ENCODE peak calls at places on chromosomes 6 and 20, in seven cellular contexts. J is Caco-2; X is psoas muscle; Y is CD4-positive, alpha-beta T cell; C is ovary; Z is cardiac muscle cell; S is fibroblast of pulmonary artery. U is an unnamed sample.

GRCh38 chr6:506508-506907 is 115.0 kb downstream of the IRF4 start:
- DNase-seq in S (no peak), C (no peak), Z (no peak), J (no peak), Y (no peak), X (no peak), U (no peak)

GRCh38 chr20:63858393-63859165 is 2.7 kb upstream of the ABHD16B start:
- DNase-seq in S (peak), J (no peak), X (no peak), Y (no peak), C (peak), Z (peak), U (no peak)

GRCh38 chr6:103797738-103798137 is 1062.0 kb downstream of the HACE1 start:
- DNase-seq in X (no peak), C (no peak), Y (no peak), S (peak), Z (no peak), J (no peak), U (no peak)

GRCh38 chr20:3101737-3102574 is 17.4 kb upstream of the AVP start:
- DNase-seq in C (no peak), J (no peak), Z (no peak), X (no peak), S (no peak), Y (peak), U (no peak)

GRCh38 chr6:3408665-3409064 is 48.2 kb downstream of the SLC22A23 start:
- DNase-seq in S (no peak), Z (no peak), Y (no peak), C (no peak), X (no peak), J (no peak), U (no peak)

GRCh38 chr20:49275634-49276033 is 2.2 kb downstream of the ZNFX1 start:
- DNase-seq in C (no peak), J (no peak), S (no peak), Z (no peak), Y (no peak), X (no peak), U (no peak)

GRCh38 chr20:45833883-45834796 is 541 bp downstream of the SNX21 start:
- DNase-seq in S (peak), C (peak), Z (peak), Y (peak), J (peak), X (peak), U (peak)

GRCh38 chr6:119084784-119085183 is 6.3 kb upstream of the FAM184A start:
- DNase-seq in Z (no peak), J (no peak), C (no peak), X (no peak), S (no peak), Y (no peak), U (no peak)

GRCh38 chr20:39880890-39881289 is 808.1 kb downstream of the MAFB start:
- DNase-seq in Y (no peak), S (no peak), X (no peak), Z (no peak), J (peak), C (no peak), U (no peak)

GRCh38 chr6:137084090-137084489 is 39.3 kb upstream of the IL20RA start:
- DNase-seq in C (no peak), X (no peak), J (no peak), Z (no peak), S (no peak), Y (no peak), U (no peak)

GRCh38 chr6:94362061-94362864 is 942.9 kb upstream of the EPHA7 start:
- DNase-seq in C (no peak), J (no peak), X (peak), Y (no peak), S (no peak), Z (no peak), U (no peak)

GRCh38 chr20:63967330-63968135 is 2.2 kb downstream of the ZNF512B start:
- DNase-seq in X (peak), J (no peak), C (peak), Y (no peak), S (no peak), Z (no peak), U (peak)

GRCh38 chr6:29744131-29744530 is 20.9 kb downstream of the HLA-F start:
- DNase-seq in S (no peak), C (no peak), J (no peak), Z (no peak), X (no peak), Y (no peak), U (no peak)

GRCh38 chr6:4401408-4402367 is 266.3 kb upstream of the ECI2 start:
- DNase-seq in S (no peak), X (peak), C (peak), Y (no peak), Z (no peak), J (no peak), U (no peak)

GRCh38 chr6:181049-181654 is 111.1 kb upstream of the DUSP22 start:
- DNase-seq in Z (no peak), J (no peak), Y (no peak), C (no peak), S (no peak), X (no peak), U (no peak)

GRCh38 chr20:29873946-29874345 is 1383.5 kb upstream of the DEFB115 start:
- DNase-seq in J (no peak), X (peak), Z (peak), C (no peak), Y (no peak), S (peak), U (peak)

GRCh38 chr6:6981923-6982322 is 125.8 kb upstream of the RREB1 start:
- DNase-seq in Y (no peak), C (no peak), J (no peak), S (no peak), Z (no peak), X (no peak), U (no peak)

GRCh38 chr6:107968081-107968480 is 10.1 kb upstream of the SEC63 start:
- DNase-seq in J (no peak), C (no peak), S (no peak), X (no peak), Y (no peak), Z (no peak), U (no peak)

GRCh38 chr20:37518606-37519507 is 2.2 kb upstream of the NNAT start:
- DNase-seq in Z (no peak), S (no peak), C (peak), J (no peak), Y (no peak), X (peak), U (peak)

GRCh38 chr6:34147906-34148701 is 2.2 kb upstream of the GRM4 start:
- DNase-seq in S (no peak), Z (no peak), J (no peak), C (no peak), X (no peak), Y (no peak), U (no peak)

GRCh38 chr20:36312724-36313441 is 6.7 kb downstream of the DLGAP4 start:
- DNase-seq in J (no peak), X (peak), C (no peak), Y (no peak), S (no peak), Z (no peak), U (no peak)

GRCh38 chr6:160357088-160357487 is 8.9 kb downstream of the SLC22A3 start:
- DNase-seq in S (no peak), X (no peak), C (no peak), Y (no peak), Z (no peak), J (no peak), U (no peak)

GRCh38 chr6:29589423-29590048 is 4.6 kb downstream of the OR2H2 start:
- DNase-seq in C (no peak), J (peak), X (no peak), Z (peak), S (peak), Y (peak), U (peak)

GRCh38 chr6:19535351-19535750 is 301.8 kb upstream of the ID4 start:
- DNase-seq in C (no peak), Y (no peak), Z (no peak), J (no peak), S (no peak), X (no peak), U (no peak)

GRCh38 chr6:44267252-44267651 is 1.9 kb upstream of the NFKBIE start:
- DNase-seq in S (no peak), Z (no peak), X (peak), C (no peak), Y (no peak), J (no peak), U (no peak)

GRCh38 chr6:70162972-70163371 is 139.9 kb downstream of the COL9A1 start:
- DNase-seq in C (no peak), S (no peak), Y (no peak), J (no peak), X (no peak), Z (no peak), U (no peak)

GRCh38 chr20:63361507-63362425 is 617 bp upstream of the CHRNA4 start:
- DNase-seq in S (no peak), Y (no peak), J (peak), C (no peak), X (no peak), Z (no peak), U (no peak)

GRCh38 chr6:95203153-95203754 is 374.1 kb upstream of the MANEA start:
- DNase-seq in S (peak), C (no peak), J (peak), Z (peak), X (no peak), Y (no peak), U (no peak)

DNA sequence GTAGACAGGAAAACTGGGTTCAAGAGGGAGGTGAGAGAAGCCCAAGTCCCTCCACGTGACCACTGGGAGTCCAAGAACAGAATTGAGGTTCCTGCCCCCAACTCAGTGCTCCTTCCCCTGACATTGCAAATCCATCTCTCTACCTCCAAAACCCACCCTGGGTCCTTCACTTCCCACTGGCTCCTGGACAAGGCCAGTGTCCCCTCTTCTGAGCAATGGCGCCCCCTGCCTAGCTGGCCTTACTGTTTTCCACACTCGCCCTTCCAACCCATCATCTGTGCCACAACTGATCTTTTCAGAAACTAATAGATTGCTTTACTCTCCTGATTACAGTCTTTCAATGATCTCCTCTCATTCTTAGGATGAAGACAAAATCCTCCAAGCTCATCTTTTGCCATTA is 200.3 kb downstream of the ANKRD60 start:
- DNase-seq in S (no peak), J (no peak), C (no peak), Y (no peak), Z (peak), X (no peak), U (no peak)
- TF ChIP-seq CTCF in S (no peak), J (peak), C (no peak), Y (no peak), Z (peak), X (peak), U (no peak)

GRCh38 chr6:36809156-36809555 is 30.1 kb downstream of the CPNE5 start:
- DNase-seq in Z (no peak), S (no peak), J (no peak), X (no peak), C (no peak), Y (no peak), U (no peak)

GRCh38 chr6:36807750-36808149 is 31.5 kb downstream of the CPNE5 start:
- DNase-seq in Z (no peak), Y (no peak), J (no peak), S (no peak), X (no peak), C (no peak), U (no peak)

GRCh38 chr6:36808634-36809033 is 30.6 kb downstream of the CPNE5 start:
- DNase-seq in C (no peak), S (no peak), J (no peak), Z (no peak), X (no peak), Y (no peak), U (no peak)

GRCh38 chr6:36807143-36807542 is 32.1 kb downstream of the CPNE5 start:
- DNase-seq in Z (no peak), J (no peak), Y (no peak), S (no peak), C (no peak), X (no peak), U (no peak)

GRCh38 chr6:36809933-36810844 is 29.1 kb downstream of the CPNE5 start:
- DNase-seq in X (no peak), C (no peak), S (no peak), J (peak), Y (no peak), Z (peak), U (no peak)
- TF ChIP-seq CTCF in X (no peak), C (no peak), S (peak), J (no peak), Y (no peak), Z (peak), U (no peak)

DNA sequence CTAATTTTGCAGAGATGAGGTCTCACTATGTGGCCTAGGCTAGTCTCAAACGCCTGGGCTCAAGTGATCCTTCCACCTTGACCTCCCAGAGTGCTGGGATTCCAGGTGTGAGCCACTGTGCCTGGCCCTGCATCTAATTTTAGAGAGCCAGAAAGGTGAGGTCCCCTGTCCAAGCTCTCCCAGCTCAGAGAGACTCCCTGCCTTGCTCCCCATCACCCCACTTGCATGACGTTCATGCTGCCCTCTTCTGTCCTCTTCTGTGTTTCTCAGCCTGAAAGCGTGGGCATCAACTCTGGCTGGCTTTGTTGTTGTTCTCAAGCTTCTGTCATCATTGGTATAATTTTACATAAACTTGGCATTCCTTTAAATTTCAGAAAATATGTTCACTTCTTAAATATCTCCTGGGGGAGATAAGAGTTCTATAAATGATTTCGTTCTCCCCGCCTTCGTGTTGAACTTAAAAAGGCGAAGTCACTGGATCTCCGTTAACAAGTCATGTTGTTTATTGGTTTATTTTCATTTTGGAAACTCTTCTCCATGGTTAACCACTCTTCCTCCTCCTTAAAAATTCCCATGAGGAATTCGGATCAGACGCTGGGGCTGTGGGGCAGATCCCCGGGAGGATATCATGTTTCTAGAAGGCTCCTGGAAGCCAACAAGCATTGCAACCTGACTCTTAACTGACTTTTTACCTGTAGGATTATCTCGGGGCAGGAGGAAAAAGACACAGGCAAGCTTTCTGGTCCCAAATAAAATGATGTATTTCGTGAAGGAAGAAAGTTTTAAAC is 13.2 kb upstream of the PARD6B start:
- DNase-seq in Z (no peak), J (no peak), C (no peak), X (no peak), Y (no peak), S (no peak), U (no peak)
- TF ChIP-seq CTCF in Z (peak), J (no peak), C (no peak), X (no peak), Y (no peak), S (no peak), U (no peak)

DNA sequence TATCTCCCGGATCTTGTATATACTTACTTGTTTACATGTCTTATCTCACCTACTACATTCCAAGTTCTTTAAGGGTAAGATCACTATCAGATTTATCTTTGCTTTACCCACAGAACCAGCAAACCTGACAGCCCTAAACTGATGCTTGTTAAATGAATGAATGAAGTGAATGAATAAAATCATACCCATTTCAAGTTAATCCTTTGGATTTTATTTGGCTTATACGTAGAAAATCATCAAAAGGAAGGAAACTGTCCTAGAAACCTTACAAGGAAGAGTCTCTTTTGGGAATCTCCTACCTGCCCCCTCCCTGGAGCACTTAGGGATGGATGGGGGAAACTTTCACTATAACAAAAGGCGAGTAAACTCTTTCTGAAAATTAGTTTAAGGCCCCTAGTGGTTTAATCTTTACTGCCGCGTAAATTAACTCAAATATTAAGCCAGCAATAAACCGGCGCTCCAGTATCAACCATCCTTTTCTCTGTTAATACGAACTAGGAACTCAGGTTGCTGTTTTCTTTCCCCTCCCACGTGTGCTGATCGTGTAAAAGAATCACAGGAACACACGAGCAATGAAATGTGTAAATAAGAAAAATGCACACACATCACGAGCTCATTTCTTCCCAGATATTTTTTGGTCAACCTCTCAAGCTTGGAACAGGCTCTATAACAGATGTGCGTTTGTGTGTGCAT is 1.2 kb upstream of the UTRN start:
- DNase-seq in Y (no peak), X (no peak), C (no peak), Z (peak), J (no peak), S (peak), U (no peak)
- TF ChIP-seq CTCF in Y (no peak), X (no peak), C (peak), Z (peak), J (peak), S (peak), U (no peak)